ENCODE peak calls at places on chromosomes 7 and 10, in eight cellular contexts. I is T-helper 2 cell; D is body of pancreas; C is IMR-90; Y is PC-3; J is A549; W is cardiac muscle cell; M is stimulated activated CD4-positive, alpha-beta T cell treated with anti-CD3 and anti-CD28 coated beads, Interleukin-4, amount 100 ng/mL, for 48 hours. U is an unnamed sample.

GRCh38 chr7:139047970-139048369 is 12.1 kb upstream of the ZC3HAV1L start:
- DNase-seq in Y (no peak), W (no peak), C (no peak), I (no peak), J (no peak), M (peak; percentile 15), D (no peak), U (no peak)

GRCh38 chr7:157840174-157840912 is 503.5 kb downstream of the DNAJB6 start:
- DNase-seq in M (no peak), J (no peak), C (no peak), Y (no peak), W (no peak), I (no peak), D (no peak), U (no peak)

GRCh38 chr10:61942997-61943457 is 41.5 kb downstream of the ARID5B start:
- DNase-seq in W (no peak), C (peak; percentile 54), Y (no peak), M (no peak), J (no peak), D (no peak), I (peak; percentile 22), U (peak; percentile 86)

GRCh38 chr7:15829689-15830088 is 143.2 kb upstream of the MEOX2 start:
- DNase-seq in M (no peak), W (no peak), Y (no peak), C (no peak), D (peak; percentile 17), J (no peak), I (no peak), U (no peak)

GRCh38 chr10:70222340-70222794 is 10.9 kb downstream of the PPA1 start:
- DNase-seq in W (no peak), M (no peak), J (no peak), C (peak; percentile 35), D (peak; percentile 53), Y (peak; percentile 99), I (no peak), U (no peak)

GRCh38 chr10:97531401-97531985 is 32.8 kb downstream of the UBTD1 start:
- DNase-seq in Y (no peak), I (no peak), W (no peak), D (no peak), M (no peak), J (no peak), C (peak; percentile 60), U (peak; percentile 51)

GRCh38 chr7:54985405-54986360 is 33.1 kb upstream of the EGFR start:
- DNase-seq in J (peak; percentile 90), M (no peak), C (peak; percentile 92), Y (peak; percentile 96), D (no peak), W (no peak), I (no peak), U (peak; percentile 21)

GRCh38 chr7:158351051-158351450 is 236.6 kb downstream of the PTPRN2 start:
- DNase-seq in W (no peak), I (no peak), M (no peak), D (no peak), C (no peak), Y (no peak), J (no peak), U (no peak)

GRCh38 chr7:140640060-140640611 is 477 bp downstream of the DENND2A start:
- DNase-seq in M (no peak), D (peak; percentile 38), Y (peak; percentile 38), C (peak; percentile 50), W (peak; percentile 71), I (no peak), J (peak; percentile 33), U (peak; percentile 59)

U was measured in choroid plexus epithelial cell.